ENCODE peak calls at places on chromosome 11, in ten cellular contexts. I is testis, Z is right atrium auricular region, X is brain microvascular endothelial cell, G is progenitor cell of endocrine pancreas, K is HFFc6, P is kidney epithelial cell, J is AG10803, O is GM12865, M is fibroblast of pulmonary artery. A is an unnamed sample.

GRCh38 chr11:50032574-50032973 is at the start of gene OR4C45:
- DNase-seq in I (no peak), Z (no peak), X (no peak), G (no peak), K (no peak), P (no peak), J (no peak), O (no peak), M (no peak), A (no peak)

GRCh38 chr11:8251767-8252295 is 11.8 kb downstream of the LMO1 start:
- DNase-seq in I (no peak), Z (no peak), X (no peak), G (no peak), K (no peak), P (no peak), J (no peak), O (no peak), M (no peak), A (no peak)

GRCh38 chr11:58503361-58503856 is 4.5 kb downstream of the OR5B21 start:
- DNase-seq in I (no peak), Z (no peak), X (no peak), G (no peak), K (no peak), P (peak), J (no peak), O (peak), M (no peak), A (no peak)

GRCh38 chr11:100467821-100468508 is 219.1 kb upstream of the ARHGAP42 start:
- DNase-seq in I (no peak), Z (no peak), X (no peak), G (no peak), K (no peak), P (no peak), J (no peak), O (peak), M (no peak), A (no peak)

GRCh38 chr11:9982127-9982795 is 311.8 kb downstream of the SBF2 start:
- DNase-seq in I (no peak), Z (no peak), X (peak), G (no peak), K (peak), P (no peak), J (peak), O (no peak), M (no peak), A (no peak)

GRCh38 chr11:27621440-27622161 is 78.7 kb downstream of the BDNF start:
- DNase-seq in I (no peak), Z (no peak), X (no peak), G (no peak), K (no peak), P (no peak), J (peak), O (no peak), M (peak), A (no peak)

GRCh38 chr11:130671801-130672700 is 223.6 kb downstream of the ADAMTS15 start:
- DNase-seq in I (peak), Z (peak), X (peak), G (no peak), K (peak), P (peak), J (peak), O (no peak), M (peak), A (no peak)

GRCh38 chr11:66904981-66905521 is 48.2 kb downstream of the LRFN4 start:
- DNase-seq in I (no peak), Z (no peak), X (no peak), G (no peak), K (no peak), P (no peak), J (no peak), O (no peak), M (no peak), A (no peak)

GRCh38 chr11:63858628-63859550 is 20.0 kb downstream of the MARK2 start:
- DNase-seq in I (peak), Z (peak), X (peak), G (no peak), K (no peak), P (no peak), J (no peak), O (no peak), M (peak), A (no peak)

GRCh38 chr11:36156486-36157150 is 132.6 kb downstream of the COMMD9 start:
- DNase-seq in I (no peak), Z (no peak), X (no peak), G (no peak), K (no peak), P (no peak), J (no peak), O (no peak), M (peak), A (no peak)

GRCh38 chr11:66055021-66055420 is 2.9 kb downstream of the SF3B2 start:
- DNase-seq in I (no peak), Z (no peak), X (no peak), G (no peak), K (no peak), P (no peak), J (no peak), O (no peak), M (no peak), A (no peak)

GRCh38 chr11:90330632-90331031 is 107.8 kb upstream of the CHORDC1 start:
- DNase-seq in I (no peak), Z (no peak), X (no peak), G (no peak), K (no peak), P (no peak), J (no peak), O (no peak), M (no peak), A (no peak)

GRCh38 chr11:110147965-110148709 is 54.9 kb downstream of the ZC3H12C start:
- DNase-seq in I (no peak), Z (no peak), X (peak), G (no peak), K (peak), P (peak), J (peak), O (no peak), M (peak), A (no peak)

GRCh38 chr11:39810358-39810757 is 1649.1 kb downstream of the LRRC4C start:
- DNase-seq in I (no peak), Z (no peak), X (no peak), G (no peak), K (no peak), P (no peak), J (no peak), O (no peak), M (no peak), A (no peak)

GRCh38 chr11:63510360-63511130 is 4.7 kb downstream of the LGALS12 start:
- DNase-seq in I (peak), Z (no peak), X (no peak), G (no peak), K (no peak), P (no peak), J (peak), O (no peak), M (peak), A (no peak)

GRCh38 chr11:125164422-125165110 is at the start of gene PKNOX2:
- DNase-seq in I (peak), Z (peak), X (peak), G (peak), K (peak), P (no peak), J (peak), O (peak), M (peak), A (peak)

GRCh38 chr11:125165111-125165663 is 636 bp downstream of the PKNOX2 start:
- DNase-seq in I (no peak), Z (no peak), X (no peak), G (peak), K (no peak), P (no peak), J (peak), O (no peak), M (peak), A (no peak)

GRCh38 chr11:125162743-125163142 is 1.8 kb upstream of the PKNOX2 start:
- DNase-seq in I (no peak), Z (no peak), X (no peak), G (no peak), K (no peak), P (no peak), J (no peak), O (no peak), M (no peak), A (no peak)

GRCh38 chr11:125164091-125164421 is 495 bp upstream of the PKNOX2 start:
- DNase-seq in I (no peak), Z (no peak), X (no peak), G (no peak), K (no peak), P (no peak), J (no peak), O (no peak), M (no peak), A (no peak)

GRCh38 chr11:125163431-125164011 is 1.0 kb upstream of the PKNOX2 start:
- DNase-seq in I (no peak), Z (no peak), X (no peak), G (no peak), K (no peak), P (no peak), J (no peak), O (no peak), M (no peak), A (no peak)
- TF ChIP-seq CTCF in I (no peak), Z (no peak), X (no peak), G (no peak), K (no peak), P (no peak), J (no peak), O (no peak), M (no peak), A (no peak)

DNA sequence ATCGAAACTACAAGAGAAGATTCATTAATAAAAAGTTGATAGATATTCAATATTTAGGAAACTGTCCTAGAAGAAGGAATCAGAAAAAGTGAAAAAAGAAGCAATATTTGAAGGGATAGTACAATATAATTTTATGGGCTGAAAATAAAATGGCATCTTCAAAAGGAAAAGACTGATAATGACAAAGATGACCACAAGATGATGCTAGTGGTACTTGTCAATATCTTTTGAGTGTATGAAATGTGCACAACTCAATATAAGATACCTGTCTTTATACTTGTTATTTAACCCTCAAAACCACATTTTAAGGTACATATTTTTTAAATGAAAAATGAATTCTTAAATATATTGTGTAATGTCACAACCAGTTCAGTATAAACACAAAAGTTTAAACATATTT is 1059.6 kb upstream of the RAG2 start:
- DNase-seq in I (no peak), Z (no peak), X (no peak), G (no peak), K (peak), P (no peak), J (no peak), O (no peak), M (peak), A (no peak)
- TF ChIP-seq CTCF in I (no peak), Z (no peak), X (peak), G (peak), K (peak), P (peak), J (peak), O (no peak), M (peak), A (no peak)

GRCh38 chr11:45212566-45213315 is 66.3 kb downstream of the PRDM11 start:
- DNase-seq in I (no peak), Z (no peak), X (no peak), G (no peak), K (no peak), P (no peak), J (no peak), O (no peak), M (no peak), A (no peak)
- TF ChIP-seq CTCF in I (no peak), Z (no peak), X (peak), G (peak), K (no peak), P (no peak), J (no peak), O (no peak), M (no peak), A (no peak)

GRCh38 chr11:74870485-74870884 is 78.4 kb downstream of the XRRA1 start:
- DNase-seq in I (no peak), Z (no peak), X (peak), G (no peak), K (peak), P (no peak), J (peak), O (peak), M (peak), A (no peak)
- TF ChIP-seq CTCF in I (no peak), Z (no peak), X (peak), G (no peak), K (peak), P (peak), J (peak), O (peak), M (peak), A (peak)

DNA sequence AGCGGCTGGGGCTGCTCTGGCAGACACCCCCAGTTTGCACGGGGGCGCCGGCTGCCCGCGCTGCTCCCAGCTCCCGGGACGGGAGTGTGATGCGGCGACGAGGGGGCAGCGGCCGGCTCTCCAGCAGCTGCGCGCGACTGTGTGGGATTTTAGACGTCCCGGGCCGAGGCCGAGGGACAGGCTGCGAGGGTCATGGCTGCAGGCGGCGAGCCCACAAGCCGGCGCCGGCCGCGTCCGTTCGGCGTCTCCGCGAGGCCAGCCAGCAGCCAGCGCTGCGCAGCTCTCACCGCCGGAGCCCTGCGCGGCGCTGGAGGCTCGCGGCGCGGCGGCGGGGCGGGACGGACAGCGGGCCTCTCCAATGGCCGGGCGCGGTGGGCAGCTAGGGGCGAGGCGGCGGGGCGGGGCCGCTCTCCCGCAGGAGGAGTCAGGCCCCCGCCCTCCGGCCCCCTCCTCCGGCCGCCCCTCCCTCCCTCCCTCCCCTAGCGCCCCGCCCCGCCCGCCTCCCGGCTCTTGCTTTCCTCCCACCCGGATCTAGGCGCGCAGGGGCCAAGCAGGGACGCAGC is at the start of gene FZD4:
- DNase-seq in I (peak), Z (peak), X (peak), G (peak), K (peak), P (no peak), J (peak), O (peak), M (peak), A (peak)
- TF ChIP-seq CTCF in I (no peak), Z (no peak), X (no peak), G (peak), K (no peak), P (no peak), J (no peak), O (peak), M (no peak), A (no peak)

GRCh38 chr11:534592-535518 is 521 bp downstream of the HRAS start:
- DNase-seq in I (peak), Z (no peak), X (no peak), G (no peak), K (no peak), P (no peak), J (peak), O (peak), M (no peak), A (peak)
- TF ChIP-seq CTCF in I (no peak), Z (no peak), X (no peak), G (no peak), K (peak), P (no peak), J (no peak), O (no peak), M (no peak), A (no peak)

DNA sequence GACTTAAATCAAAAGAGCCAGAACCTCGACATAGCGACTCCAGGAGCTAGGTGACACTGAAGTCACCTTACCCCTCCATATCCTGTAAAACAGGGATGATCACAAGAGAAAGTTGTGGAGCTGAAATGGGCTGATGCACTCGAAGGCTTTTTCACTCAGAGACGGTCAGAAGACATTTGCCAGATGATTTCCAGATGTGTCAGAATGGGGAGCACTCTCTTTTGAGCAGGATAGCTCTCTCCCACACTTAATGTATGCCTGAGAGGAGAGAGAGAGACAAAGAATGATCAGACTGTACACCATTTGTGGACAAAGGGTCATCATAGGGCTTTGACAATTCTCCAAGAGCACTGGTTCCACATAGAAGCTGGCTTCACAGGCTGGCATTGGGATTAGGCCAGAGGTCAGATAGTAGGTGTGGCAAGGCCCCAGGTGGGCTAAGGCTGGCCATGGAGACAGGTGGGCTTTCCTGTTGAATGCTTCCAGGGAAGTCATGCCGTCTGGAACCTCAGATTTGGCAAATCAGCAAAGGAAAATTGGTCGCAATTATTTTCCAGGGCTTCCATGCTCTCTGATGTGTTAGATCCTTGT is 42.3 kb upstream of the ETS1 start:
- DNase-seq in I (no peak), Z (peak), X (no peak), G (no peak), K (no peak), P (no peak), J (peak), O (peak), M (no peak), A (no peak)
- TF ChIP-seq CTCF in I (no peak), Z (no peak), X (no peak), G (no peak), K (no peak), P (no peak), J (no peak), O (no peak), M (no peak), A (no peak)

GRCh38 chr11:76237041-76237649 is 30.8 kb upstream of the WNT11 start:
- DNase-seq in I (no peak), Z (no peak), X (no peak), G (no peak), K (no peak), P (no peak), J (peak), O (no peak), M (no peak), A (no peak)

GRCh38 chr11:76239483-76240142 is 33.3 kb upstream of the WNT11 start:
- DNase-seq in I (no peak), Z (no peak), X (no peak), G (no peak), K (no peak), P (no peak), J (no peak), O (no peak), M (no peak), A (no peak)

GRCh38 chr11:76238551-76238950 is 32.2 kb upstream of the WNT11 start:
- DNase-seq in I (no peak), Z (no peak), X (no peak), G (no peak), K (no peak), P (no peak), J (no peak), O (no peak), M (no peak), A (no peak)

GRCh38 chr11:76236092-76237026 is 30.1 kb upstream of the WNT11 start:
- DNase-seq in I (peak), Z (peak), X (peak), G (peak), K (peak), P (no peak), J (peak), O (peak), M (peak), A (peak)

GRCh38 chr11:76237914-76238313 is 31.6 kb upstream of the WNT11 start:
- DNase-seq in I (no peak), Z (no peak), X (no peak), G (no peak), K (peak), P (no peak), J (no peak), O (peak), M (no peak), A (no peak)
- TF ChIP-seq CTCF in I (no peak), Z (no peak), X (peak), G (no peak), K (peak), P (peak), J (no peak), O (no peak), M (no peak), A (no peak)